ENCODE peak calls at places on chromosome 21, in nine cellular contexts. W, C, E, O, G, A, V, Q and P are unnamed samples.

GRCh38 chr21:41446571-41446970 is 20.5 kb downstream of the MX1 start:
- DNase-seq in C (no peak), V (no peak), Q (no peak), A (no peak), E (no peak), G (no peak), W (no peak), O (no peak), P (no peak)

GRCh38 chr21:42261832-42262200 is 42.9 kb downstream of the ABCG1 start:
- DNase-seq in C (no peak), W (no peak), A (no peak), V (no peak), E (no peak), Q (no peak), G (no peak), O (no peak), P (no peak)

GRCh38 chr21:16079830-16080229 is 350.0 kb downstream of the USP25 start:
- DNase-seq in C (no peak), O (no peak), G (no peak), W (peak), Q (no peak), A (no peak), E (no peak), V (no peak), P (no peak)

GRCh38 chr21:18245493-18245967 is 897 bp downstream of the CHODL start:
- DNase-seq in W (no peak), A (no peak), Q (no peak), C (no peak), E (peak), G (no peak), O (peak), V (no peak), P (peak)

GRCh38 chr21:33541105-33541711 is 709 bp downstream of the GART start:
- DNase-seq in V (no peak), C (peak), Q (peak), G (no peak), O (no peak), E (no peak), A (no peak), W (peak), P (no peak)

GRCh38 chr21:39159342-39160063 is 23.7 kb downstream of the PSMG1 start:
- DNase-seq in E (no peak), C (no peak), A (no peak), W (no peak), G (no peak), V (no peak), Q (no peak), O (no peak), P (no peak)

GRCh38 chr21:43868461-43868860 is 3.4 kb downstream of the AGPAT3 start:
- DNase-seq in E (no peak), Q (peak), A (no peak), O (no peak), G (no peak), V (no peak), C (peak), W (no peak), P (no peak)

GRCh38 chr21:25845729-25846256 is 111.0 kb downstream of the GABPA start:
- DNase-seq in C (no peak), G (no peak), Q (no peak), O (no peak), V (no peak), A (no peak), W (no peak), E (no peak), P (no peak)

GRCh38 chr21:27564684-27565280 is 597.9 kb upstream of the ADAMTS5 start:
- DNase-seq in Q (peak), G (no peak), W (peak), O (peak), A (peak), V (peak), C (peak), E (peak), P (no peak)

GRCh38 chr21:31536138-31536537 is 123.4 kb upstream of the SOD1 start:
- DNase-seq in A (no peak), Q (no peak), O (no peak), W (no peak), V (no peak), C (no peak), G (no peak), E (no peak), P (no peak)

GRCh38 chr21:33078907-33079582 is 9.1 kb downstream of the OLIG1 start:
- DNase-seq in Q (no peak), G (no peak), E (no peak), V (no peak), O (no peak), A (no peak), C (peak), W (peak), P (no peak)

GRCh38 chr21:41603476-41603875 is 95.5 kb upstream of the TMPRSS2 start:
- DNase-seq in A (no peak), E (no peak), Q (no peak), O (no peak), V (no peak), W (no peak), G (no peak), C (no peak), P (peak)

GRCh38 chr21:22342855-22343254 is 1344.6 kb downstream of the NCAM2 start:
- DNase-seq in E (no peak), Q (no peak), A (no peak), C (no peak), W (no peak), G (no peak), V (no peak), O (no peak), P (no peak)

GRCh38 chr21:46084041-46084561 is 13.8 kb upstream of the COL6A2 start:
- DNase-seq in C (no peak), A (no peak), O (no peak), G (peak), V (no peak), E (no peak), Q (no peak), W (no peak), P (peak)

GRCh38 chr21:31618696-31619430 is 40.6 kb upstream of the SOD1 start:
- DNase-seq in O (no peak), E (no peak), W (no peak), V (no peak), Q (no peak), C (no peak), A (no peak), G (no peak), P (no peak)

GRCh38 chr21:42721341-42721824 is 68.0 kb downstream of the PDE9A start:
- DNase-seq in V (no peak), A (no peak), O (no peak), Q (peak), E (no peak), G (no peak), C (no peak), W (peak), P (peak)

GRCh38 chr21:16455526-16455925 is 725.7 kb downstream of the USP25 start:
- DNase-seq in G (no peak), O (no peak), V (no peak), Q (no peak), E (no peak), W (no peak), C (no peak), A (no peak), P (no peak)

GRCh38 chr21:42887321-42887720 is 5.8 kb upstream of the NDUFV3 start:
- DNase-seq in G (no peak), W (no peak), O (no peak), C (no peak), A (no peak), Q (no peak), V (no peak), E (no peak), P (no peak)

GRCh38 chr21:15037095-15037730 is 27.6 kb downstream of the NRIP1 start:
- DNase-seq in C (no peak), E (no peak), A (no peak), G (no peak), O (no peak), Q (no peak), W (no peak), V (no peak), P (no peak)
- TF ChIP-seq CTCF in C (no peak), E (peak), A (no peak), G (no peak), O (no peak), Q (no peak), W (no peak), V (no peak), P (no peak)

GRCh38 chr21:44872266-44872567 is 1.3 kb downstream of the PTTG1IP start:
- DNase-seq in E (no peak), G (no peak), O (no peak), A (no peak), V (no peak), W (no peak), C (no peak), Q (no peak), P (no peak)
- TF ChIP-seq CTCF in E (no peak), G (no peak), O (no peak), A (no peak), V (no peak), W (no peak), C (no peak), Q (no peak), P (no peak)

GRCh38 chr21:34915364-34915834 is 133.7 kb downstream of the RUNX1 start:
- DNase-seq in V (no peak), G (no peak), E (no peak), O (no peak), C (no peak), W (peak), A (no peak), Q (no peak), P (no peak)

GRCh38 chr21:34912022-34912933 is 136.8 kb downstream of the RUNX1 start:
- DNase-seq in V (no peak), E (no peak), Q (no peak), O (no peak), G (no peak), W (no peak), C (no peak), A (no peak), P (no peak)

GRCh38 chr21:34914239-34914638 is 134.9 kb downstream of the RUNX1 start:
- DNase-seq in Q (no peak), V (no peak), O (no peak), A (no peak), G (no peak), C (no peak), W (no peak), E (no peak), P (no peak)

GRCh38 chr21:34911360-34911759 is 137.7 kb downstream of the RUNX1 start:
- DNase-seq in A (no peak), Q (no peak), E (no peak), O (no peak), W (no peak), V (no peak), C (no peak), G (no peak), P (no peak)

DNA sequence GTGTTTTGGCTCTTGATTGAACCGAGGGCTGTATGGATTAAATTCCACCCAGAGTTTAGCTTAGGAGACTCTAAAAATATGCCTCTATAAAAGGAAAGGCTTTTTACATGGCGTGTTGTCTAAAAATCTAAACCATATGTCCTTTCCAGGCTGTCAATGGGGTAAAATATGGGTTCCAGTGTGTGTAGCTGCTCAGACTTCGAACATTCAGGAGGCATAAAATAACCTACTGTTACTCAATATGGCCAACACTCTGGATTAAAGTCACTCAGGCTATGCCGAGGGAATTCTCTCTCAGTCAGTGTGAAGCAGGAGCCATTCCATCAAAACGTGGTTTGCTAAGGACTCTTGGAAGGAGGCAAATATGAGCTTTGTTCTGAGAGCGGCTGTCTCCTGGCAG is 135.3 kb downstream of the RUNX1 start:
- DNase-seq in W (no peak), Q (no peak), G (no peak), A (no peak), C (no peak), O (no peak), V (no peak), E (no peak), P (no peak)
- TF ChIP-seq CTCF in W (no peak), Q (no peak), G (no peak), A (no peak), C (no peak), O (no peak), V (no peak), E (no peak), P (no peak)

GRCh38 chr21:36663033-36663855 is 35.7 kb upstream of the SIM2 start:
- DNase-seq in G (no peak), E (no peak), Q (no peak), C (no peak), W (peak), A (no peak), V (no peak), O (no peak), P (no peak)
- TF ChIP-seq CTCF in G (no peak), E (no peak), Q (no peak), C (no peak), W (no peak), A (no peak), V (no peak), O (no peak), P (no peak)